ENCODE peak calls at places on chromosomes 7 and 10, in eight cellular contexts. C is stimulated activated naive CD8-positive, alpha-beta T cell treated with anti-CD3 and anti-CD28 coated beads, Interleukin-15, Interleukin-2, amounts not matched to agents 100 U/mL and 50 U/mL, for 24 hours; D is NCI-H2171 treated with DMSO at 0.1 percent for 48 hours; E is activated CD4-positive, alpha-beta T cell treated with anti-CD3 and anti-CD28 coated beads, Interleukin-2, amount 50 U/mL, for 4 hours; N is dorsolateral prefrontal cortex; Z is mammary epithelial cell; S is activated CD8-positive, alpha-beta memory T cell treated with anti-CD3 and anti-CD28 coated beads, Interleukin-2, amount 10 ng/mL, durations not matched to agents 7 days and 5 days; V is effector memory CD4-positive, alpha-beta T cell. J is an unnamed sample.

GRCh38 chr7:106196460-106197021 is 84.4 kb upstream of the SYPL1 start:
- DNase-seq in Z (no peak), S (no peak), C (no peak), V (no peak), D (no peak), N (no peak), E (no peak), J (no peak)

GRCh38 chr10:132511692-132512442 is 25.7 kb upstream of the INPP5A start:
- DNase-seq in C (no peak), N (no peak), S (no peak), E (no peak), V (no peak), Z (no peak), D (no peak), J (no peak)

GRCh38 chr10:132866601-132867381 is 75.6 kb downstream of the CFAP46 start:
- DNase-seq in E (no peak), V (no peak), Z (no peak), S (no peak), N (no peak), D (no peak), C (no peak), J (no peak)

GRCh38 chr10:15046626-15047025 is 2.9 kb downstream of the OLAH start:
- DNase-seq in Z (no peak), D (no peak), C (no peak), V (no peak), E (no peak), S (no peak), N (no peak), J (no peak)

GRCh38 chr7:25134360-25135010 is 9.4 kb upstream of the CYCS start:
- DNase-seq in E (no peak), V (no peak), S (no peak), C (no peak), D (no peak), Z (no peak), N (no peak), J (no peak)

GRCh38 chr7:8434290-8435002 is 1.0 kb downstream of the NXPH1 start:
- DNase-seq in Z (no peak), N (no peak), S (no peak), C (no peak), E (no peak), V (no peak), D (no peak), J (no peak)

GRCh38 chr10:34299105-34299611 is 515.9 kb downstream of the PARD3 start:
- DNase-seq in Z (peak), N (no peak), C (no peak), E (no peak), D (no peak), V (no peak), S (no peak), J (peak)

GRCh38 chr10:23556727-23557440 is 118.0 kb downstream of the OTUD1 start:
- DNase-seq in Z (peak), D (no peak), S (no peak), C (no peak), E (no peak), V (no peak), N (no peak), J (no peak)

GRCh38 chr10:29976134-29976533 is 83.3 kb downstream of the JCAD start:
- DNase-seq in Z (no peak), S (no peak), V (no peak), N (no peak), D (no peak), C (no peak), E (no peak), J (no peak)

GRCh38 chr10:113643183-113643582 is 20.7 kb downstream of the NRAP start:
- DNase-seq in E (no peak), C (no peak), D (no peak), V (no peak), Z (no peak), S (no peak), N (no peak), J (no peak)

GRCh38 chr10:103661951-103662405 is 168.5 kb downstream of the NEURL1 start:
- DNase-seq in V (no peak), N (no peak), Z (no peak), E (no peak), C (no peak), S (no peak), D (no peak), J (no peak)

GRCh38 chr10:86359111-86359510 is 7.5 kb downstream of the GRID1 start:
- DNase-seq in D (no peak), E (no peak), C (no peak), N (no peak), V (no peak), S (no peak), Z (no peak), J (no peak)

GRCh38 chr7:32218741-32219283 is 148.6 kb upstream of the PDE1C start:
- DNase-seq in Z (peak), S (no peak), C (no peak), N (no peak), D (peak), E (no peak), V (no peak), J (no peak)

GRCh38 chr10:79905322-79906314 is 43.3 kb downstream of the SFTPD start:
- DNase-seq in E (no peak), N (no peak), S (no peak), C (no peak), Z (peak), V (no peak), D (no peak), J (no peak)

GRCh38 chr7:155457544-155458316 is at the start of gene EN2:
- DNase-seq in C (no peak), V (no peak), Z (no peak), N (no peak), D (no peak), E (no peak), S (no peak), J (peak)

GRCh38 chr10:57830877-57831535 is 436.7 kb downstream of the IPMK start:
- DNase-seq in V (no peak), Z (no peak), D (no peak), N (no peak), C (no peak), E (no peak), S (no peak), J (no peak)

GRCh38 chr7:112067609-112068540 is 138.3 kb downstream of the DOCK4 start:
- DNase-seq in C (no peak), V (no peak), E (no peak), N (no peak), D (no peak), S (no peak), Z (peak), J (peak)

GRCh38 chr10:6101181-6101580 is 12.3 kb downstream of the RBM17 start:
- DNase-seq in V (no peak), E (no peak), D (peak), Z (no peak), C (no peak), N (no peak), S (no peak), J (no peak)

GRCh38 chr10:17416442-17417211 is 37.8 kb downstream of the ST8SIA6 start:
- DNase-seq in Z (no peak), D (no peak), S (no peak), V (no peak), E (no peak), N (no peak), C (no peak), J (no peak)

GRCh38 chr7:4650471-4651047 is 31.5 kb upstream of the FOXK1 start:
- DNase-seq in D (no peak), S (no peak), Z (no peak), C (no peak), E (no peak), N (peak), V (no peak), J (no peak)

GRCh38 chr10:78543026-78543748 is 509.5 kb downstream of the RPS24 start:
- DNase-seq in Z (no peak), N (no peak), E (no peak), C (no peak), S (no peak), V (no peak), D (no peak), J (no peak)

GRCh38 chr10:1401056-1401965 is 336.0 kb downstream of the ADARB2 start:
- DNase-seq in Z (no peak), S (peak), C (no peak), D (no peak), V (no peak), E (no peak), N (no peak), J (no peak)

GRCh38 chr10:63671317-63671937 is 150.2 kb downstream of the REEP3 start:
- DNase-seq in C (no peak), N (no peak), Z (no peak), D (peak), E (no peak), V (no peak), S (no peak), J (peak)

GRCh38 chr7:155880721-155881120 is 68.5 kb upstream of the SHH start:
- DNase-seq in E (no peak), N (no peak), Z (no peak), D (no peak), C (no peak), V (no peak), S (no peak), J (no peak)

GRCh38 chr10:79244841-79245504 is 102.3 kb upstream of the PPIF start:
- DNase-seq in S (peak), V (no peak), C (peak), E (no peak), N (no peak), D (no peak), Z (no peak), J (no peak)

GRCh38 chr7:111958889-111959288 is 247.3 kb downstream of the DOCK4 start:
- DNase-seq in V (no peak), C (no peak), N (no peak), E (no peak), Z (peak), D (peak), S (no peak), J (peak)

GRCh38 chr7:123537026-123537642 is 2.7 kb upstream of the IQUB start:
- DNase-seq in C (no peak), E (no peak), V (no peak), N (no peak), D (peak), S (no peak), Z (peak), J (peak)

GRCh38 chr10:9825491-9826018 is 1192.1 kb upstream of the CELF2 start:
- DNase-seq in C (no peak), D (no peak), S (no peak), E (no peak), N (no peak), V (no peak), Z (no peak), J (no peak)

J was measured in COR-L47.